ENCODE peak calls at places on chromosome 2, in five cellular contexts. T, E, Q, X and C are unnamed samples.

GRCh38 chr2:177080746-177081145 is 131.8 kb upstream of the HNRNPA3 start:
- DNase-seq in X (no peak), Q (no peak), T (no peak), E (no peak), C (no peak)

GRCh38 chr2:239912171-239912937 is 112.8 kb downstream of the NDUFA10 start:
- DNase-seq in X (no peak), T (no peak), E (no peak), Q (no peak), C (no peak)

GRCh38 chr2:215410932-215411285 is 25.0 kb downstream of the FN1 start:
- DNase-seq in E (no peak), Q (peak), X (no peak), T (peak), C (no peak)

GRCh38 chr2:166926657-166927056 is 38.4 kb downstream of the XIRP2 start:
- DNase-seq in E (no peak), Q (peak), T (no peak), X (no peak), C (no peak)

GRCh38 chr2:174914894-174915760 is 90.1 kb downstream of the CHN1 start:
- DNase-seq in T (no peak), E (peak), X (peak), Q (no peak), C (no peak)

GRCh38 chr2:239275037-239275685 is 125.7 kb downstream of the HDAC4 start:
- DNase-seq in T (peak), Q (peak), X (peak), E (peak), C (peak)

GRCh38 chr2:32627441-32627900 is 379 bp upstream of the TTC27 start:
- DNase-seq in T (peak), Q (peak), X (peak), E (peak), C (peak)

GRCh38 chr2:134412639-134412999 is 158.7 kb downstream of the MGAT5 start:
- DNase-seq in X (no peak), T (no peak), E (peak), Q (no peak), C (no peak)

GRCh38 chr2:38327580-38327979 is 49.5 kb downstream of the ATL2 start:
- DNase-seq in E (no peak), T (no peak), X (no peak), Q (no peak), C (no peak)

GRCh38 chr2:180979086-180979934 is 1.1 kb upstream of the UBE2E3 start:
- DNase-seq in X (no peak), Q (peak), E (no peak), T (peak), C (no peak)

GRCh38 chr2:2791031-2791430 is 460.0 kb upstream of the MYT1L start:
- DNase-seq in X (no peak), Q (no peak), T (no peak), E (no peak), C (no peak)
- H3K4me3 ChIP-seq in X (no peak), Q (no peak), T (no peak), E (no peak), C (no peak)

DNA sequence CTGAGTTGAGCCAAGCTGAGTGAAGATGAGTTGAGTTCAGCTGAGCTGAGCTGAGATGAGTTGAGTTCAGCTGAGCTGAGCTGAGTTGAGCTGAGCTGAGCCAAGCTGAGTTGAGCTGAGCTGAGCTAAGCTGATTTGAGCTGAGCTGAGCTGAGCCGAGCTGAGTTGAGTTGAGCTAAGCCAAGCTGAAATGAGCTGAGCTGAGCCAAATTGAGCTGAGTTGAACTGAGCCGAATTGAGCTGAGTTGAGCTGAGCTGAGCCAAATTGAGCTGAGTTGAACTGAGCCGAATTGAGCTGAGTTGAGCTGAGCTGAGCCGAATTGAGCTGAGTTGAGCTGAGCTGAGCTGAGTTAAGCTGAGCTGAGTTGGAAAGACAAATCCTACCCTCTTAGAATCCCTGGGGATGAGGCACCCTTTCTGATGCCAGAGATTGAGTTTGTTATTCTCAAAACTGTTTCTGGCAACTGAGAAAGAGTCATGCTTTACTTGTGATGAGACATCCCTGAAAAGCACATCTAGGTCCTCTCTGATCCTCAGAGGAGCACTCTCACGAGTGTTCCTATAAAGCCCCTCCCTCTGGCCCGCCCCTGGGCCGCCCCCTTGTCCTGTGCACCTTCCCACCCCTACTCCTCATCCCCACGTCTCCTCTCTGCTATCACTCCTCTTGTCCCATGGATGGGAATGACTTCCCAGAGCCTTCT is 116.5 kb downstream of the MCFD2 start:
- DNase-seq in Q (no peak), T (no peak), E (no peak), X (no peak), C (no peak)
- H3K4me3 ChIP-seq in Q (no peak), T (no peak), E (no peak), X (no peak), C (no peak)

GRCh38 chr2:218860950-218861381 is 1.4 kb downstream of the WNT6 start:
- DNase-seq in X (peak), T (no peak), Q (no peak), E (peak), C (peak)
- H3K4me3 ChIP-seq in X (peak), T (no peak), Q (no peak), E (peak), C (peak)

GRCh38 chr2:10796703-10797102 is 15.9 kb downstream of the PDIA6 start:
- DNase-seq in X (no peak), Q (no peak), T (no peak), E (no peak), C (no peak)
- H3K4me3 ChIP-seq in X (no peak), Q (no peak), T (no peak), E (no peak), C (no peak)

DNA sequence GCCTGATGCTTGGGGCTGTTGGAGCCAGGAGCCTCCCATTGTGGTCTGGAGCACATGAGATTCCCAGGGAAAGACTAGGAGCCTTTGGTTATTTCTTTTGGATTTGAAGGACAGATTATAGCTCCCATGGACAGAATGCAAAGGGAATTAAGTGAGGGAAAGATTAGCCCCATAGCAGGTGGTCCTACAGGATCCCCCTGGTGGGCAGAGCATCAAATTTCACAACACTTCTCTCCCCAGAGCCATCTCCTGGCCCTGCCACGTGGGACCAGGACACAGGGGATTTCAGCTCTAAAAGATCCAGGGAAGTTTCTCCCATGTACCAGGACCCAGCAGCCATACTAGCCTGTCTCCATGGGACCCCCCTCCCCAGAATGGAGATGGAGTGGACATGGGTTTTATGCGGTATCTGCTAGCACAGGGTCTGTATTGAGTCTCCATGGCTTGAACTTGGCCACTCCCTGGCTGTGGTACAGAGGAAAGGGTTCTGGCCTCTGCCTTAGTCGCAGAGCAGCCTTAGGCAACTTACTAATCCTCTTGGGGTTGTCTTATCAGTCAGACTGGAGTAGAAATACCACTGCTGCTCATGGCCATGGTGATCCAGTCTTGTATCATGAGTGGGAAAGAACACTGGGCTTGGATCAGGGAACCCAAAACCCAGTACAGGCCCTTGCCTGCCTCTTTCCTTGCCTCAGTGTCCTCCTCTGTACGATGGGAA is 6.8 kb upstream of the PLB1 start:
- DNase-seq in T (peak), X (no peak), Q (no peak), E (no peak), C (no peak)
- H3K4me3 ChIP-seq in T (no peak), X (no peak), Q (no peak), E (no peak), C (no peak)

GRCh38 chr2:164675698-164676097 is 54.4 kb upstream of the GRB14 start:
- DNase-seq in X (peak), Q (no peak), E (no peak), T (no peak), C (peak)

GRCh38 chr2:164681009-164681408 is 59.7 kb upstream of the GRB14 start:
- DNase-seq in X (no peak), E (no peak), Q (no peak), T (peak), C (no peak)

GRCh38 chr2:164677271-164677670 is 56.0 kb upstream of the GRB14 start:
- DNase-seq in T (no peak), E (no peak), Q (no peak), X (no peak), C (no peak)

GRCh38 chr2:164677733-164678132 is 56.5 kb upstream of the GRB14 start:
- DNase-seq in T (no peak), Q (no peak), X (no peak), E (no peak), C (no peak)

GRCh38 chr2:164678750-164679149 is 57.5 kb upstream of the GRB14 start:
- DNase-seq in X (no peak), T (no peak), E (no peak), Q (no peak), C (no peak)
- H3K4me3 ChIP-seq in X (no peak), T (no peak), E (no peak), Q (no peak), C (no peak)

DNA sequence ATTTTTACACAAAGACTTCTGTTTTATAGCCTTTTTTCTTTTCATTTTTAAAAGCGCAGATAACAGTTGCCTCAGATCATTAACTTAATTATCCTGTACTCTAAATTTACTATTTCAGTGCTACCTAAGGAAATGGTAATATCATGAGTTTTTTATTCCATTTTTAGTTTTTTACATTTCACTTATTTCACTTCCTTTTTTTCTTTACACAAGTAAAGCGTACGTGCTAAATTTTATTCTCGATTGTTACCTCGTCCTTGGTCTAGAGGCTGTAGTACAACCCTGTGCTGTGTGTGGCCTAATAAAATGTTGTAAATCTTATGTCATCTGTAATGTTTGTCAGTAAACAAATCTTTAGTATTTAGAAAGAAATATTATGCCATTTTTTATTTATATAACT is 49.2 kb downstream of the CRIM1 start:
- DNase-seq in T (no peak), Q (no peak), X (no peak), E (no peak), C (no peak)
- H3K4me3 ChIP-seq in T (peak), Q (no peak), X (no peak), E (no peak), C (no peak)

DNA sequence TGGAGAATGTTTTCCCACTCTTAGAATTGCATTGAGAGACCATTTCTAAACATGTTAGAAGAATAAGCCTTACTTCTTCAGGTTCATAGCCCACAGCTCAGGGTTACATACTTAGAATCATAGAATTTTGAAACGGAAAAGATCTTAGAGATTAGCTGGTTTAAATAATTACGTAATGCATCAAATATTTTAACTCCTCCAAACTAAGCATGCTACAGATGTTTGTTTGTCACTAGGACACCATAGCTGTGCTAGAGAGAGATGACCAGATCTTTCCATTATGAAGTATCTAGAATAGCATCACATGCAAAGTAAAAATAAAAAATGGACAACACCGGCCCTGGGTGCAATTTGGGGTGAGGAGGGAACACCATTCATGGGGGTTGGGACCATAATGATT is 94.4 kb downstream of the EPHA4 start:
- DNase-seq in Q (no peak), T (no peak), E (no peak), X (no peak), C (no peak)
- H3K4me3 ChIP-seq in Q (no peak), T (no peak), E (no peak), X (no peak), C (no peak)

GRCh38 chr2:88127888-88128653 is at the start of gene FABP1:
- DNase-seq in T (no peak), E (no peak), X (no peak), Q (no peak), C (peak)
- H3K4me3 ChIP-seq in T (no peak), E (no peak), X (no peak), Q (no peak), C (peak)